ENCODE peak calls at places on chromosomes 7 and 10, in six cellular contexts. V, N, I, Z, Y and A are unnamed samples. For H3K4me1 and H3K27me3, the result is how much of the 10 kb centered on the place peaks cover.

GRCh38 chr7:128408709-128409434 is 910 bp downstream of the IMPDH1 start:
- DNase-seq in Y (peak), N (peak), V (no peak), I (no peak), Z (peak), A (peak)

GRCh38 chr7:128863433-128863989 is 855 bp downstream of the ATP6V1F start:
- DNase-seq in V (no peak), Y (peak), I (no peak), Z (no peak), N (peak), A (no peak)

GRCh38 chr10:33314788-33315561 is 19.5 kb downstream of the NRP1 start:
- DNase-seq in I (no peak), Z (no peak), V (no peak), N (no peak), Y (no peak), A (no peak)

GRCh38 chr7:113144839-113145238 is 26.5 kb upstream of the SMIM30 start:
- DNase-seq in Y (no peak), V (no peak), Z (no peak), N (peak), I (no peak), A (no peak)

GRCh38 chr7:151862606-151863381 is 14.1 kb downstream of the PRKAG2 start:
- DNase-seq in I (no peak), V (peak), Y (no peak), Z (no peak), N (no peak), A (peak)

GRCh38 chr7:39589323-39590111 is 23.3 kb downstream of the YAE1 start:
- DNase-seq in N (peak), V (no peak), Z (no peak), I (no peak), Y (no peak), A (no peak)

GRCh38 chr7:91311844-91312243 is 47.6 kb downstream of the FZD1 start:
- DNase-seq in V (no peak), I (no peak), Y (no peak), Z (no peak), N (no peak), A (no peak)

GRCh38 chr10:43229208-43230061 is 37.4 kb downstream of the RASGEF1A start:
- DNase-seq in V (peak), I (peak), N (peak), Y (peak), Z (no peak), A (peak)

GRCh38 chr7:44051611-44052220 is 7.2 kb downstream of the DBNL start:
- DNase-seq in Y (no peak), Z (no peak), V (no peak), I (no peak), N (no peak), A (peak)

GRCh38 chr7:23058412-23059096 is 44.6 kb upstream of the HYCC1 start:
- DNase-seq in Y (no peak), I (no peak), N (no peak), Z (no peak), V (no peak), A (no peak)

GRCh38 chr7:79454325-79454960 is 976 bp upstream of the MAGI2 start:
- DNase-seq in Y (peak), V (peak), Z (no peak), N (peak), I (peak), A (peak)

DNA sequence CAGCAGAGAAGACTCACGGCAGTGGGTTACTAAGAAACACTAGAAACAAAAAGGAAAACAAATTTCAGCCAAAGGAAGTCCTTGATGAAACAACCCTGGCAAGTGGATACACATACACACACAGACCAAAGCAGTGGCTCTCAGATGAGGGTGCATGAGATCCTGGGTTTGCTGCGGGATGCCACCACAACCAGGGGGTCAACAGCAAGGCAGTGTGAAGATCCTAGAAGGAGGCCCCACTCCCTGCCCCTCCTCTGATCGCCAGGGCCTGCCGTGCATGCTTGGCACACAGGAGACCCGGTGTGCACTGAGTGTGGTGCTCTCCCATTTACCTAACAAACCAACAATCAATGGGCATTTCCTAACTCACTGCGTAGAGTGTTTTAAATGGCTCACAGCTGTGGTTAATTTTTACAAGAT is 252.3 kb upstream of the KLF14 start:
- DNase-seq in Z (no peak), Y (no peak), N (no peak), I (no peak), V (no peak), A (no peak)
- H3K4me1 ChIP-seq in Z (half or more), Y (under half), N (under half), I (half or more), V (half or more), A (under half)

DNA sequence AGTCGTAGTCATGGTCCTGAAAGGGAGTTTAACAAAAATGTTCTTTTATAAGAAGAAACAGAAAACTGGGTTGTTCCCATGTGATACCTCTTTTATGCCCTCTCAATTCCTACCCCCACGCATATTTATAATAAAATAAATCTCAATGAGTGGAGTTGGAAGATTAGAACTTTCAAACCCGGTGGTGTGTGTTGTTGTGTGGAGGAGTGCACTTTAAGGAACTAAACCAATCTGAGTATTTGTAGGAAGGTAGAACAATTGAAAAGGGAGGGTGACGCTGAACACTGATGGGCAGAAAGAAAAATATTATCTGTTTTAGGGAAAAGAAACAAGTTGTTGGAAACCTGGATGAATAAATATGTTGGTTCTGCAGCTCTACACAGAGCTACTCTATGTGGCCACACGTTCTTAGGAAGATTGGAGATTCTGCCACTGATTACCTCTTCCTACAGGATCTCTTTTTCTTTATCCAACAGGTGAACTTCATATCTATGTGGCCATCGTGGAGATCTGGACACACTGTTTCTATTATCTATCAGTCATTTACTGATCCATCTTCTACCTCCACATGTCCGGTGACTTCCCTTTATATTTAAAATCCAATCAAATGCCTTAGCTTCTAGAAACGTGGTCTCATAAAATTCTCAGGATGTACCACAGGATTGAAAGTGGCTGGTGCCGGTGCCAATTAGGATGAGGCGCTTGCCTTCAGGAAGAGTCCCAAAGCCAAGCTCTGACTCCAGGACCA is 13.0 kb upstream of the GATA3 start:
- DNase-seq in Z (no peak), Y (no peak), I (no peak), V (no peak), N (no peak), A (no peak)
- H3K27me3 ChIP-seq in Z (half or more), Y (under half), I (half or more), V (half or more), N (half or more), A (under half)

GRCh38 chr7:77797734-77798393 is 370 bp downstream of the TMEM60 start:
- DNase-seq in N (no peak), Z (peak), Y (no peak), V (peak), I (peak), A (no peak)

GRCh38 chr7:77798394-77799077 is at the start of the genes PHTF2 and TMEM60:
- DNase-seq in Y (peak), I (peak), N (peak), Z (peak), V (peak), A (peak)

GRCh38 chr7:77794000-77794399 is 4.2 kb downstream of the TMEM60 start:
- DNase-seq in Y (no peak), V (no peak), Z (no peak), I (no peak), N (no peak), A (no peak)

GRCh38 chr7:77796960-77797359 is 1.3 kb downstream of the TMEM60 start:
- DNase-seq in N (no peak), Y (no peak), V (no peak), I (no peak), Z (no peak), A (no peak)

DNA sequence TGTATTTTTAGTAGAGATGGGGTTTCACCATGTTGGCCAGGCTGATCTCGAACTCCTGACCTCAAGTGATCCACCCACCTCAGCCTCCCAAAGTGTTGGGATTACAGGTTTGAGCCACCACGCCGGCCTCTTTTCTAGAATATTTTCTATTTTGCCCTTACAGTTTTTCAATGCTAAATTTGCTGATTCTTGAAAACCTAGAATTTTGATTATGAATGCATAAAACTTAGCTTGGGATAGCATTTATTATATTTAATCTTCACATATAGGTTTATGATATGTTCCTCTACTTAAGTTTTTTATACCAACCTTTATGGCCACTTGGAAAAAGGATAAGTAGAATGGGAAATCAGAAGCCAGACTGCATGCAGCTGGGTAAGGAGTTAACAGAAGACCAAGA is 2.1 kb downstream of the TMEM60 start:
- DNase-seq in Z (no peak), N (no peak), V (no peak), I (no peak), Y (no peak), A (no peak)
- H3K4me3 ChIP-seq in Z (no peak), N (no peak), V (no peak), I (no peak), Y (no peak), A (no peak)

DNA sequence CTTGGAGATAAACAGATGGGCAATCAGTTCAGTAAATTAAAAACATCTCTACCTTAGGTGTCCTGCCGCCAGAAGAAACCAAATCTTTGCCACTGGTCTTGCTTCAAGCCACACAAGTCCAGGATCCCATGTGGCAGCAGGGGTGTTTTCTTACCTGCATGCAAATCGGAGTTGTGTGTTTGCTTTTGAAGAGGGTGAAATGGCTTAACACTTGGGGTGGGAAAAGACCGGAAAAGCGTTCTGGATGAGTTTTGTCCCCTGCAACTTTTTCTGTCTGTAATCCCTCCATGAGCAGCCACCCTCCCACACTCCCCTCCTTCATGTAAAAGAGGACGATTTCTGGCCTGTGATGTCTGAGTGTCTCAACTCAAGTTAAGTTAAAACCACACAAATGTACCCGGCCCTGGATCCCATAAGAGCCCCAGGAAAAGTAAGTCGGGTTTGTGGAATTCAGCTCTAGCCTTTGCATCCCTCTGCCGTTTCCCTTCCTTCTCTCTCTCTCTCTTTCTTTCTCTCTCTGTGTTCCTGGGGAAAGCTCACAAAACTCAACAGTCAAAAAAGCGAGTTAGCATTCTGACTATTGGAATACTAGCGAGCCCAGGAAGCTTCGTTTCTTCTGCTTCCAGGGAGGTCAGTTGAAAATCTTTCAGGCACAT is 178.5 kb downstream of the TCF7L2 start:
- DNase-seq in Z (no peak), Y (no peak), N (no peak), V (no peak), I (no peak), A (no peak)
- H3K4me1 ChIP-seq in Z (under half), Y (under half), N (half or more), V (under half), I (under half), A (under half)

GRCh38 chr10:100683004-100683403 is 62.4 kb upstream of the PAX2 start:
- DNase-seq in I (no peak), V (no peak), N (no peak), Z (no peak), Y (no peak), A (no peak)

GRCh38 chr10:100687143-100687953 is 58.0 kb upstream of the PAX2 start:
- DNase-seq in Z (no peak), N (no peak), I (no peak), Y (no peak), V (no peak), A (no peak)

GRCh38 chr10:100684688-100685235 is 60.6 kb upstream of the PAX2 start:
- DNase-seq in N (no peak), Y (no peak), Z (no peak), V (no peak), I (no peak), A (no peak)

GRCh38 chr10:100685331-100685730 is 60.1 kb upstream of the PAX2 start:
- DNase-seq in Y (no peak), I (no peak), V (no peak), N (no peak), Z (no peak), A (no peak)

DNA sequence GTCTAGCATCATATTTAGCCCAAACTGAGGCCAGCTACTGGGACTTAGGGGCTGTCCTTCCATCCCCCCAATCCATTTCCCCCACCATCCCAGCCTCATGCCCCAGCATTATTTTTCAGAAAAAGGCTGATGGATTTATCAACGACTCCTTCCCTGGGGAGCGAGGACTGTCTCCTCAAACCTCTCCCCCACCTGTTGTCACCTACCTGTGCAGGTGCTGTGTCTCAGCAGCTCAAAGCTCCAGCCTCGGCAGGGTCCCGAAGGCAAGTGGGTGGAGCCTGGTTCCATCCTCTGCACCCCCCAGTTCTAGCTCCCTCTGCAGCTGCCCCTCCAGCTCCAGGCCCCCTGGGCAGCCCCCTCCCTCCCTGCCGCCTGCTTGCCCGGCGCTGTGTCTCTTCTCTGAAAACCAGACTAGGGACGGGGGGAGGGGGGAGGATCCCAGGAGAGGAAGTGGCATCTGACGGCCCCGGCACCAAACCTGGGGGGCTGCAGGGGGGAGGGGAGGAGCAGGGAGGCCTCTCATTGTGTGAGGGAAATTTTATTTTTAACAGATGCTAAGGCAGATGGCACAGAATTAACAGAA is 61.7 kb upstream of the PAX2 start:
- DNase-seq in I (no peak), Y (no peak), N (peak), Z (no peak), V (no peak), A (no peak)
- H3K27me3 ChIP-seq in I (half or more), Y (under half), N (half or more), Z (under half), V (half or more), A (under half)

DNA sequence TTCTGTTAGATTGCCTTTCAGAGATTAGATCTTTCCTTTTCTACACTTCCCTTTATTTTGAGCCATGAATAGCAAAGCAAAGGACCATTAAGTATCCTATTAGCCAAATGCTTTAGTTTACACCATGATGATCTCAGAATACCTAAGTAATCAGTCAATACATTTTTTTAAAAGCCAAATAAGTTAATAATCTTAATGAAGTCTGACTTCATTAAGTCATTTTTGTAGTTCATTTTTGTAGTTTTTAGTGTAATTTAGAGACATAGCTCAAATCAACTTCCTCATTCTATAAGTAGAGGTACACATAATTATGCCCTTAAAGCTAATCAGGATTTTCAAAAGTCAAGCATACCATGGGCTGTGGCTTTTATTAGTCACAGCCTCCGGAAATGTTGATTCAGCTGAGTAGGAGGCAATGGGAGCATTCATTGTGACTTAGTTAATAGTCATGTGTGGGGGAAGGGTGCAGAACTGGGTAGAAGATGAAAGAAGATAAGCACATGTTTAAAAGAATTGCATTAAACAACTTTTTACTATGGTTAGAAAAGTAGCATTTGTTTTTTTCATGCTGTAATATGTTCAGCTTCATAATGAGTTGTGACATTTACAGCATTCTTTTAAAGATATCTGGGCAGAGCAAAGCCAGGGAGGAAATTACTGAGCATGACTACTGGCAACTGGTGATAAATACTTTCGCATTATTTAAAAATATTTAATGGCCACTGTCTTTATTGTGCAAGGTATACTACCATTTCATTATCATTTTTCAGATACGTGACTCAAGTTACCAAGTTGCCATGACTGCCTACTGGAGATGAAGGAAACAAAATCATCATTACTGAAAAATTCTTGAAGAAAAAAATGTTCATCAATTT is 57.3 kb upstream of the CCDC71L start:
- DNase-seq in V (no peak), I (no peak), N (peak), Z (no peak), Y (no peak), A (no peak)
- H3K4me3 ChIP-seq in V (no peak), I (no peak), N (no peak), Z (no peak), Y (no peak), A (no peak)

GRCh38 chr7:2610466-2610865 is 21.3 kb upstream of the TTYH3 start:
- DNase-seq in I (no peak), N (no peak), Y (no peak), V (no peak), Z (no peak), A (no peak)
- H3K4me1 ChIP-seq in I (half or more), N (under half), Y (under half), V (half or more), Z (half or more), A (under half)